ENCODE peak calls at places on chromosome 10, in eight cellular contexts. One of them, this sample, is unnamed.

GRCh38 chr10:46218921-46219320 is 67.9 kb upstream of the ANTXRL start:
- DNase-seq in activated CD4-positive, CD25-positive, alpha-beta regulatory T cell: no peak
- DNase-seq in T-helper 2 cell: no peak
- DNase-seq in naive B cell: no peak
- DNase-seq in GM06990: no peak
- DNase-seq in PC-9: no peak
- DNase-seq in CD8-positive, alpha-beta T cell: no peak
- DNase-seq in spleen: no peak
- DNase-seq in this sample: no peak

GRCh38 chr10:6543431-6544005 is 36.6 kb downstream of the PRKCQ start:
- DNase-seq in T-helper 2 cell: peak
- DNase-seq in spleen: no peak
- DNase-seq in GM06990: no peak
- DNase-seq in CD8-positive, alpha-beta T cell: peak
- DNase-seq in activated CD4-positive, CD25-positive, alpha-beta regulatory T cell: no peak
- DNase-seq in PC-9: no peak
- DNase-seq in naive B cell: no peak
- DNase-seq in this sample: peak

GRCh38 chr10:64334084-64334483 is 812.9 kb downstream of the REEP3 start:
- DNase-seq in naive B cell: no peak
- DNase-seq in activated CD4-positive, CD25-positive, alpha-beta regulatory T cell: no peak
- DNase-seq in CD8-positive, alpha-beta T cell: no peak
- DNase-seq in spleen: no peak
- DNase-seq in PC-9: peak
- DNase-seq in GM06990: no peak
- DNase-seq in T-helper 2 cell: no peak
- DNase-seq in this sample: no peak

GRCh38 chr10:78577673-78578072 is 491.1 kb upstream of the ZMIZ1 start:
- DNase-seq in CD8-positive, alpha-beta T cell: no peak
- DNase-seq in spleen: no peak
- DNase-seq in GM06990: no peak
- DNase-seq in T-helper 2 cell: no peak
- DNase-seq in naive B cell: no peak
- DNase-seq in activated CD4-positive, CD25-positive, alpha-beta regulatory T cell: no peak
- DNase-seq in PC-9: no peak
- DNase-seq in this sample: no peak

GRCh38 chr10:129711261-129711660 is 244.2 kb downstream of the MGMT start:
- DNase-seq in PC-9: no peak
- DNase-seq in naive B cell: no peak
- DNase-seq in CD8-positive, alpha-beta T cell: no peak
- DNase-seq in spleen: no peak
- DNase-seq in GM06990: no peak
- DNase-seq in T-helper 2 cell: no peak
- DNase-seq in activated CD4-positive, CD25-positive, alpha-beta regulatory T cell: no peak
- DNase-seq in this sample: no peak

GRCh38 chr10:3755440-3756359 is 29.3 kb downstream of the KLF6 start:
- DNase-seq in GM06990: no peak
- DNase-seq in PC-9: no peak
- DNase-seq in CD8-positive, alpha-beta T cell: no peak
- DNase-seq in activated CD4-positive, CD25-positive, alpha-beta regulatory T cell: no peak
- DNase-seq in naive B cell: no peak
- DNase-seq in T-helper 2 cell: peak
- DNase-seq in spleen: no peak
- DNase-seq in this sample: no peak

GRCh38 chr10:78542536-78542935 is 508.9 kb downstream of the RPS24 start:
- DNase-seq in activated CD4-positive, CD25-positive, alpha-beta regulatory T cell: no peak
- DNase-seq in PC-9: no peak
- DNase-seq in naive B cell: no peak
- DNase-seq in GM06990: no peak
- DNase-seq in CD8-positive, alpha-beta T cell: no peak
- DNase-seq in T-helper 2 cell: no peak
- DNase-seq in spleen: no peak
- DNase-seq in this sample: no peak

GRCh38 chr10:62016477-62017140 is 115.1 kb downstream of the ARID5B start:
- DNase-seq in T-helper 2 cell: no peak
- DNase-seq in naive B cell: peak
- DNase-seq in CD8-positive, alpha-beta T cell: no peak
- DNase-seq in activated CD4-positive, CD25-positive, alpha-beta regulatory T cell: no peak
- DNase-seq in GM06990: no peak
- DNase-seq in PC-9: no peak
- DNase-seq in spleen: no peak
- DNase-seq in this sample: no peak

GRCh38 chr10:127033569-127034175 is 128.4 kb downstream of the DOCK1 start:
- DNase-seq in CD8-positive, alpha-beta T cell: no peak
- DNase-seq in GM06990: no peak
- DNase-seq in naive B cell: no peak
- DNase-seq in PC-9: no peak
- DNase-seq in T-helper 2 cell: no peak
- DNase-seq in activated CD4-positive, CD25-positive, alpha-beta regulatory T cell: no peak
- DNase-seq in spleen: no peak
- DNase-seq in this sample: no peak

GRCh38 chr10:124268976-124269375 is 149.7 kb downstream of the OAT start:
- DNase-seq in activated CD4-positive, CD25-positive, alpha-beta regulatory T cell: no peak
- DNase-seq in PC-9: no peak
- DNase-seq in GM06990: no peak
- DNase-seq in CD8-positive, alpha-beta T cell: no peak
- DNase-seq in T-helper 2 cell: no peak
- DNase-seq in spleen: peak
- DNase-seq in naive B cell: no peak
- DNase-seq in this sample: no peak

GRCh38 chr10:26759008-26759407 is 61.5 kb downstream of the PDSS1 start:
- DNase-seq in CD8-positive, alpha-beta T cell: no peak
- DNase-seq in activated CD4-positive, CD25-positive, alpha-beta regulatory T cell: no peak
- DNase-seq in T-helper 2 cell: no peak
- DNase-seq in naive B cell: no peak
- DNase-seq in PC-9: no peak
- DNase-seq in spleen: no peak
- DNase-seq in GM06990: no peak
- DNase-seq in this sample: no peak

GRCh38 chr10:114550756-114551290 is 107.3 kb downstream of the ABLIM1 start:
- DNase-seq in CD8-positive, alpha-beta T cell: no peak
- DNase-seq in T-helper 2 cell: peak
- DNase-seq in activated CD4-positive, CD25-positive, alpha-beta regulatory T cell: no peak
- DNase-seq in spleen: no peak
- DNase-seq in naive B cell: no peak
- DNase-seq in GM06990: no peak
- DNase-seq in PC-9: no peak
- DNase-seq in this sample: peak

GRCh38 chr10:71427246-71427645 is 30.5 kb downstream of the CDH23 start:
- DNase-seq in naive B cell: no peak
- DNase-seq in spleen: no peak
- DNase-seq in CD8-positive, alpha-beta T cell: no peak
- DNase-seq in T-helper 2 cell: no peak
- DNase-seq in GM06990: no peak
- DNase-seq in PC-9: no peak
- DNase-seq in activated CD4-positive, CD25-positive, alpha-beta regulatory T cell: no peak
- DNase-seq in this sample: no peak

GRCh38 chr10:63618552-63618951 is 97.4 kb downstream of the REEP3 start:
- DNase-seq in activated CD4-positive, CD25-positive, alpha-beta regulatory T cell: no peak
- DNase-seq in GM06990: no peak
- DNase-seq in naive B cell: no peak
- DNase-seq in CD8-positive, alpha-beta T cell: no peak
- DNase-seq in PC-9: no peak
- DNase-seq in spleen: no peak
- DNase-seq in T-helper 2 cell: no peak
- DNase-seq in this sample: no peak

GRCh38 chr10:124032982-124033886 is 60.2 kb downstream of the CHST15 start:
- DNase-seq in naive B cell: no peak
- DNase-seq in activated CD4-positive, CD25-positive, alpha-beta regulatory T cell: no peak
- DNase-seq in CD8-positive, alpha-beta T cell: no peak
- DNase-seq in PC-9: no peak
- DNase-seq in T-helper 2 cell: no peak
- DNase-seq in spleen: peak
- DNase-seq in GM06990: no peak
- DNase-seq in this sample: no peak

GRCh38 chr10:44411251-44411650 is 26.4 kb upstream of the CXCL12 start:
- DNase-seq in naive B cell: no peak
- DNase-seq in activated CD4-positive, CD25-positive, alpha-beta regulatory T cell: no peak
- DNase-seq in CD8-positive, alpha-beta T cell: no peak
- DNase-seq in PC-9: no peak
- DNase-seq in T-helper 2 cell: no peak
- DNase-seq in spleen: peak
- DNase-seq in GM06990: no peak
- DNase-seq in this sample: no peak

GRCh38 chr10:73263948-73264347 is 11.5 kb upstream of the MRPS16 start:
- DNase-seq in GM06990: no peak
- DNase-seq in PC-9: no peak
- DNase-seq in CD8-positive, alpha-beta T cell: no peak
- DNase-seq in spleen: no peak
- DNase-seq in T-helper 2 cell: peak
- DNase-seq in activated CD4-positive, CD25-positive, alpha-beta regulatory T cell: no peak
- DNase-seq in naive B cell: no peak
- DNase-seq in this sample: no peak

GRCh38 chr10:63083904-63084689 is 49.0 kb upstream of the NRBF2 start:
- DNase-seq in T-helper 2 cell: peak
- DNase-seq in naive B cell: peak
- DNase-seq in PC-9: peak
- DNase-seq in activated CD4-positive, CD25-positive, alpha-beta regulatory T cell: peak
- DNase-seq in GM06990: peak
- DNase-seq in CD8-positive, alpha-beta T cell: peak
- DNase-seq in spleen: no peak
- DNase-seq in this sample: peak

GRCh38 chr10:31374146-31374696 is 55.2 kb downstream of the ZEB1 start:
- DNase-seq in naive B cell: no peak
- DNase-seq in spleen: no peak
- DNase-seq in activated CD4-positive, CD25-positive, alpha-beta regulatory T cell: no peak
- DNase-seq in GM06990: no peak
- DNase-seq in CD8-positive, alpha-beta T cell: no peak
- DNase-seq in PC-9: no peak
- DNase-seq in T-helper 2 cell: no peak
- DNase-seq in this sample: no peak

This sample was measured in naive thymus-derived CD4-positive, alpha-beta T cell.